ENCODE peak calls at places on chromosomes 2 and 18, in seven cellular contexts. U is lower lobe of right lung; R is left lung; B is activated T-cell treated with anti-CD3 and anti-CD28 coated beads, Interleukin-2, amount 50 U/mL, for 4 hours; I is stimulated activated memory B cell treated with anti-CD40 and anti-IgM and Interleukin-4, amounts not matched to agents 10 μg/mL and 1 μg/mL and 100 μg/mL, for 72 hours; A is Right ventricle myocardium superior; O is foreskin keratinocyte. E is an unnamed sample.

GRCh38 chr2:50335852-50336251 is 696.1 kb downstream of the NRXN1 start:
- ATAC-seq in U (no peak), R (no peak), O (no peak), B (no peak), A (no peak), I (no peak), E (no peak)

GRCh38 chr2:8546319-8547283 is 135.3 kb upstream of the ID2 start:
- ATAC-seq in R (peak; percentile 4), U (peak; percentile 37), I (no peak), O (no peak), A (peak; percentile 48), B (no peak), E (no peak)

GRCh38 chr18:1840878-1841277 is 730.4 kb downstream of the METTL4 start:
- ATAC-seq in O (no peak), I (no peak), U (no peak), A (no peak), R (no peak), B (no peak), E (no peak)

GRCh38 chr2:235614900-235615712 is 121.3 kb downstream of the AGAP1 start:
- ATAC-seq in A (peak; percentile 83), O (no peak), B (no peak), I (no peak), U (peak; percentile 65), R (peak; percentile 68), E (peak; percentile 32)

GRCh38 chr2:19785432-19785831 is 116.4 kb downstream of the TTC32 start:
- ATAC-seq in I (no peak), A (peak; percentile 81), U (no peak), R (no peak), O (no peak), B (no peak), E (peak; percentile 73)

GRCh38 chr18:22349317-22349898 is 68.3 kb downstream of the CTAGE1 start:
- ATAC-seq in U (no peak), R (no peak), I (no peak), A (peak; percentile 17), B (no peak), O (no peak), E (no peak)

GRCh38 chr2:39120521-39120770 is 405 bp downstream of the SOS1 start:
- ATAC-seq in U (no peak), A (no peak), O (no peak), R (no peak), B (peak; percentile 20), I (peak; percentile 62), E (no peak)

GRCh38 chr2:177352441-177353070 is 40.0 kb upstream of the AGPS start:
- ATAC-seq in I (no peak), R (peak; percentile 65), A (peak; percentile 80), O (peak; percentile 22), U (peak; percentile 70), B (no peak), E (peak; percentile 23)

GRCh38 chr18:31156831-31157763 is 5.6 kb downstream of the DSC1 start:
- ATAC-seq in B (no peak), O (peak; percentile 80), R (no peak), A (no peak), I (no peak), U (no peak), E (peak; percentile 92)

E was measured in esophagus mucosa.